ENCODE peak calls at places on chromosomes 1 and 21, in eight cellular contexts. V, G, N, U, W, R, D and S are unnamed samples.

GRCh38 chr21:28818663-28819278 is 173.9 kb downstream of the LTN1 start:
- DNase-seq in G (no peak), U (peak), N (no peak), W (no peak), R (no peak), D (no peak), V (no peak), S (no peak)

GRCh38 chr1:27074175-27074780 is 61.6 kb upstream of the TENT5B start:
- DNase-seq in N (no peak), R (no peak), U (peak), G (no peak), W (no peak), V (no peak), D (no peak), S (no peak)

GRCh38 chr21:44444286-44444931 is 10.9 kb upstream of the LRRC3 start:
- DNase-seq in G (no peak), U (no peak), W (no peak), V (no peak), N (no peak), D (peak), R (peak), S (no peak)

GRCh38 chr1:43991200-43991475 is 261 bp upstream of the CCDC24 start:
- DNase-seq in V (peak), N (no peak), U (no peak), D (no peak), G (no peak), R (no peak), W (no peak), S (no peak)

GRCh38 chr1:105678334-105678733 is 1378.1 kb upstream of the PRMT6 start:
- DNase-seq in D (no peak), V (no peak), N (no peak), W (no peak), U (no peak), R (no peak), G (no peak), S (no peak)

GRCh38 chr21:44054710-44055109 is 42.6 kb downstream of the TRAPPC10 start:
- DNase-seq in U (peak), D (no peak), N (no peak), R (no peak), W (no peak), G (no peak), V (no peak), S (no peak)

GRCh38 chr1:72326494-72326893 is 44.2 kb upstream of the NEGR1 start:
- DNase-seq in R (no peak), D (no peak), V (no peak), G (no peak), W (no peak), N (no peak), U (no peak), S (no peak)

GRCh38 chr1:115258302-115258866 is 79.7 kb downstream of the NGF start:
- DNase-seq in W (no peak), G (no peak), N (no peak), U (peak), R (no peak), D (no peak), V (no peak), S (no peak)

GRCh38 chr1:48603222-48603621 is 131.2 kb upstream of the SPATA6 start:
- DNase-seq in N (no peak), V (no peak), R (peak), D (no peak), W (no peak), U (no peak), G (no peak), S (no peak)

GRCh38 chr1:83692524-83693336 is 306.2 kb downstream of the TTLL7 start:
- DNase-seq in R (no peak), W (no peak), U (peak), D (no peak), N (no peak), G (peak), V (no peak), S (no peak)

GRCh38 chr1:53198241-53198651 is 1.6 kb downstream of the CPT2 start:
- DNase-seq in N (no peak), R (no peak), W (no peak), V (no peak), G (no peak), D (no peak), U (peak), S (no peak)

GRCh38 chr1:90357980-90358379 is 359.1 kb downstream of the BARHL2 start:
- DNase-seq in U (no peak), R (no peak), N (no peak), V (no peak), W (no peak), G (no peak), D (no peak), S (no peak)

GRCh38 chr1:2127181-2128145 is 67.1 kb downstream of the FAAP20 start:
- DNase-seq in U (no peak), G (no peak), D (peak), N (no peak), V (no peak), R (peak), W (peak), S (peak)

GRCh38 chr1:121516279-121516967 is 331.6 kb downstream of the SRGAP2C start:
- DNase-seq in G (peak), N (no peak), V (no peak), W (no peak), D (peak), U (no peak), R (peak), S (peak)

GRCh38 chr1:111099289-111099688 is 40.6 kb downstream of the DRAM2 start:
- DNase-seq in R (no peak), V (no peak), W (no peak), N (no peak), G (no peak), D (no peak), U (no peak), S (no peak)

GRCh38 chr1:9689011-9689706 is 37.6 kb downstream of the PIK3CD start:
- DNase-seq in D (peak), W (peak), V (peak), G (peak), N (peak), R (peak), U (peak), S (peak)

GRCh38 chr1:93446837-93447451 is 974 bp upstream of the FNBP1L start:
- DNase-seq in R (no peak), V (peak), G (peak), D (peak), U (peak), W (peak), N (no peak), S (no peak)

GRCh38 chr1:90475623-90476022 is 241.5 kb downstream of the BARHL2 start:
- DNase-seq in R (no peak), N (no peak), W (no peak), D (no peak), U (peak), G (no peak), V (no peak), S (no peak)

GRCh38 chr1:165253818-165254254 is 102.7 kb downstream of the LMX1A start:
- DNase-seq in V (no peak), W (no peak), N (no peak), U (no peak), G (no peak), D (no peak), R (no peak), S (no peak)

GRCh38 chr1:248165186-248165585 is 9.4 kb upstream of the OR2M2 start:
- DNase-seq in W (no peak), R (no peak), U (no peak), G (no peak), N (no peak), V (no peak), D (no peak), S (no peak)

GRCh38 chr1:103129255-103129654 is 20.9 kb upstream of the COL11A1 start:
- DNase-seq in R (no peak), V (no peak), D (no peak), N (no peak), G (no peak), W (no peak), U (peak), S (no peak)

GRCh38 chr1:10708807-10709523 is 87.5 kb downstream of the CASZ1 start:
- DNase-seq in G (no peak), N (no peak), W (no peak), U (no peak), D (no peak), R (no peak), V (no peak), S (no peak)

GRCh38 chr1:40710581-40711315 is 19.2 kb downstream of the NFYC start:
- DNase-seq in G (no peak), W (no peak), V (no peak), R (no peak), U (peak), D (no peak), N (no peak), S (no peak)

GRCh38 chr1:49183489-49183888 is 406.8 kb upstream of the BEND5 start:
- DNase-seq in G (no peak), U (no peak), N (no peak), R (no peak), W (no peak), D (no peak), V (no peak), S (no peak)

GRCh38 chr1:61198554-61198953 is 116.2 kb downstream of the NFIA start:
- DNase-seq in G (no peak), N (no peak), D (no peak), W (no peak), U (no peak), V (no peak), R (no peak), S (no peak)

GRCh38 chr1:44339731-44340130 is 15.3 kb downstream of the ERI3 start:
- DNase-seq in U (no peak), G (no peak), D (no peak), W (no peak), N (no peak), R (no peak), V (no peak), S (no peak)

GRCh38 chr1:221801773-221802516 is 60.1 kb upstream of the DUSP10 start:
- DNase-seq in W (no peak), G (no peak), U (peak), R (no peak), D (no peak), V (no peak), N (no peak), S (no peak)

GRCh38 chr1:81590171-81590570 is 210.6 kb upstream of the ADGRL2 start:
- DNase-seq in W (no peak), D (no peak), N (no peak), G (no peak), V (no peak), U (peak), R (no peak), S (no peak)

GRCh38 chr1:38045431-38046332 is 911 bp downstream of the POU3F1 start:
- DNase-seq in U (peak), D (peak), V (no peak), W (no peak), N (no peak), R (peak), G (no peak), S (no peak)

GRCh38 chr1:244353572-244354091 is 98.1 kb downstream of the ADSS2 start:
- DNase-seq in U (peak), W (no peak), R (peak), V (peak), D (peak), N (peak), G (no peak), S (no peak)

GRCh38 chr1:58293388-58293787 is 253.1 kb downstream of the OMA1 start:
- DNase-seq in D (no peak), V (no peak), U (no peak), W (no peak), N (no peak), R (no peak), G (no peak), S (no peak)

GRCh38 chr1:37755290-37755689 is 9.6 kb downstream of the EPHA10 start:
- DNase-seq in N (no peak), W (no peak), V (no peak), G (no peak), U (no peak), R (no peak), D (no peak), S (no peak)

DNA sequence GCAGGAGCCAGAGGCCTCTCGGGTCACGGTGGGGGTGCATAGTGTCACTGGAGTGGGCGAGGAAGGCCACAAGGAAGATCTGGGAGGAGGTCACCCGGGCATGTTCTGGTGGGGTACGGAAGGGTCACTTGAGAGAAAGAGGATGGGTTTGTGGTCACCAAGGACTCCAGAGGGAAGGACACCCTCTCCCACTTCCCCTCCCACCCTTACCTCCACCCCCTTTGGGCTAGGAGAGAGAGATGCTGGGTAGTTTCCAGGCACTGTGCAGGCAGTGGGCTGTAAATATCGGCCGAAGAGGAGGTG is 703 bp downstream of the AMIGO1 start:
- DNase-seq in G (no peak), R (no peak), U (no peak), W (no peak), D (no peak), V (no peak), N (no peak), S (no peak)
- H3K27ac ChIP-seq in G (no peak), R (no peak), U (no peak), W (no peak), D (peak), V (no peak), N (no peak), S (no peak)

GRCh38 chr1:204885288-204885711 is 14.6 kb downstream of the NFASC start:
- DNase-seq in G (no peak), D (no peak), V (no peak), R (no peak), U (peak), W (no peak), N (no peak), S (peak)
- H3K27ac ChIP-seq in G (no peak), D (no peak), V (peak), R (peak), U (peak), W (peak), N (no peak), S (peak)

GRCh38 chr21:41762236-41762635 is 4.6 kb downstream of the RIPK4 start:
- DNase-seq in R (no peak), D (no peak), W (no peak), G (no peak), U (no peak), V (no peak), N (no peak), S (no peak)
- H3K27ac ChIP-seq in R (peak), D (no peak), W (peak), G (no peak), U (no peak), V (peak), N (peak), S (no peak)

DNA sequence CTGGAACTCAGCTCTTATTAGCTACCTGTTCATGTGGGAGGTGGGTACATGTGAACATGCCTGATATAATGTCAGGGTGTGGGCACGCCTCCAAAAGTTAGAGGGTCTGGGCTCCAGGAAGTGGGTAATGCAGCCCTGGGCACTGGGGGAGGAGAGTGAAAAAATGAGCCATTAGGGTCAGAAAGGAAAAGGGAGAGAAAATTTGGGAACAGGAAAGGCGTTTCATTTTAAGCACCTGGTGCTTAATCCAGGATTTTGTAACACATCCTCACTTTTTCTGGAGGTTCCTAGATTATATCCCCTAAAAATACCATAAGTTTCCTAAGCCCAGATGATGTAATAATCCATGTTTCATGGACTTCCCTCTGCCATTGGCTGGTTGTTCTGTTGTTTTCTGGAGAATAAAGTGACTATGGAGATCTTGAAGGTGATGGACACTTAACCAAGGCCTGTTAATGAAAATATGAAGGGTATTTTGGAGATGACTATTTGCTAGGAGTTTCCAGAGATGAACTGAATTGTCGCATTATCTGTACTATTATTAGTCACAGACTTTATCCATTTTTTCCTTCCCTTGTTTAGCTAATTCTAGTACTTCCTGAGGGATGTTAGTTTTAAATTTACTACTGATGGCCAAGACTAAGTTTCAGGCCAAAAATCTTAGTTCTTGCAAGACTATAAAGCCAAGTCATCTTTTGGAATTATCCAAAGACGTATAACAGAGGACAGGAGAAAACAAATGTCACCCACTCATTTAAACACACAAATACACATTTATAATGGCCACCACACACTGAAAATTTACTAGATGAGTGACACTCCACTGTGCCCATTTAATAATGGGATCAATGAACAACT is 24.4 kb upstream of the TARBP1 start:
- DNase-seq in D (no peak), G (no peak), U (no peak), V (no peak), R (no peak), N (no peak), W (no peak), S (no peak)
- H3K27ac ChIP-seq in D (peak), G (no peak), U (no peak), V (no peak), R (no peak), N (peak), W (no peak), S (no peak)

GRCh38 chr1:19467199-19468187 is 17.8 kb downstream of the CAPZB start:
- DNase-seq in V (no peak), U (no peak), R (no peak), N (no peak), G (no peak), W (no peak), D (no peak), S (no peak)

GRCh38 chr1:19466112-19466561 is 19.2 kb downstream of the CAPZB start:
- DNase-seq in N (no peak), W (no peak), D (no peak), V (no peak), G (no peak), R (no peak), U (no peak), S (no peak)

GRCh38 chr1:19465123-19465522 is 20.2 kb downstream of the CAPZB start:
- DNase-seq in R (no peak), V (no peak), U (peak), G (no peak), D (no peak), N (no peak), W (no peak), S (no peak)

GRCh38 chr1:19463204-19463803 is 22.0 kb downstream of the CAPZB start:
- DNase-seq in N (no peak), U (no peak), G (peak), R (no peak), V (no peak), W (no peak), D (no peak), S (no peak)

DNA sequence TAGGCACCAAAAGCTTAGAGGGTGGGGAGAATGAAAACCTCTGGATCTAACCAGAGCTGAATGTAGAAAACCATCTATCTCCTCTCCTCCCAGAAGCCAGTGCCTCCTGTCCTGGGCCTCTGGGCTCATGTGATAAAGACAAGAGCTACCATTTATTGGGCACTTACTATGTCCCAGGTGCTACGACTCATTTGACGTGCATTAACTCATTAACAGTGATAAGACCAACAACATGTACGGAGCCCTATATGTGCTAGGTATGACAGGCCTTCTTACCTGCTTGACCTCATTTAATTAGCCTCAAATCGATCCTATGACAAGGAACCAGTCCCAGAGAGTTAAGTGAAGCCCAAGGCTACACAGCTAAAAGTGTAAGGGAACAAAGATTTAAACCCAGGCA is 19.7 kb downstream of the CAPZB start:
- DNase-seq in R (no peak), D (no peak), V (no peak), G (no peak), N (no peak), U (no peak), W (no peak), S (no peak)
- H3K27ac ChIP-seq in R (peak), D (no peak), V (no peak), G (no peak), N (no peak), U (peak), W (peak), S (peak)

DNA sequence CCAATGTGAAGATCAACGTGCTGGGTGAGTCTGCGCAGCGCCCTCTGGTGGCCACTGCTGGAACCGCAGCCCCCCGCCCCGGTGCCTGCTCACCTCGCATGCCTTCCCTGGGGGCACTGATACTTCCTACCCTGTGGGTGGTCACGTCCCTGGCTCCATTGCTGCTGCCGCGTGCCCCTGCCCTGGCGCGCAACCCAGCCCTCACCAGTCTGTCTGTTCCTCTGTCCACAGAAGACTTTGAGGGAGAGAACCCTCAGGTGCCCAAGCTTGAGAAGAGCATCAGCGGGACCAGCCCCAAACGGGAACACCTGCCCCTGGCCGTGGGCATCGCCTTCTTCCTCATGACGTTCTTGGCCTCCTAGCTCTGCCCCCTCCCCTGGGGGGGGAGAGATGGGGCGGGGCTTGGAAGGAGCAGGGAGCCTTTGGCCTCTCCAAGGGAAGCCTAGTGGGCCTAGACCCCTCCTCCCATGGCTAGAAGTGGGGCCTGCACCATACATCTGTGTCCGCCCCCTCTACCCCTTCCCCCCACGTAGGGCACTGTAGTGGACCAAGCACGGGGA is 7.6 kb downstream of the EFNA3 start:
- DNase-seq in V (peak), U (peak), N (no peak), D (peak), R (peak), G (peak), W (peak), S (no peak)
- H3K27ac ChIP-seq in V (no peak), U (no peak), N (no peak), D (no peak), R (no peak), G (no peak), W (no peak), S (no peak)